ENCODE peak calls at places on chromosomes 2 and 18, in eight cellular contexts. F, P, S, J, M, W, Y and X are unnamed samples.

GRCh38 chr2:30721241-30721640 is 86.0 kb downstream of the CAPN13 start:
- DNase-seq in P (no peak), M (peak; percentile 34), S (no peak), J (no peak), Y (no peak), W (no peak), F (no peak), X (no peak)

GRCh38 chr18:44811586-44812125 is 131.0 kb downstream of the SETBP1 start:
- DNase-seq in J (no peak), M (no peak), F (no peak), P (no peak), Y (no peak), S (no peak), W (no peak), X (no peak)

GRCh38 chr2:44778221-44778654 is 163.3 kb upstream of the SIX3 start:
- DNase-seq in J (no peak), Y (no peak), F (peak; percentile 75), P (no peak), M (no peak), S (no peak), W (no peak), X (peak; percentile 90)

GRCh38 chr2:28736034-28736433 is 15.6 kb upstream of the PPP1CB start:
- DNase-seq in Y (no peak), F (no peak), W (peak; percentile 76), P (no peak), S (no peak), J (peak; percentile 89), M (peak; percentile 48), X (no peak)

GRCh38 chr2:144648837-144649485 is 129.0 kb upstream of the ZEB2 start:
- DNase-seq in W (no peak), M (no peak), J (no peak), S (no peak), P (no peak), F (no peak), Y (no peak), X (no peak)

GRCh38 chr18:11115268-11115667 is 34.1 kb downstream of the PIEZO2 start:
- DNase-seq in S (no peak), W (no peak), F (no peak), M (no peak), Y (no peak), J (no peak), P (no peak), X (no peak)

GRCh38 chr2:168190590-168191336 is 56.6 kb downstream of the STK39 start:
- DNase-seq in Y (no peak), W (no peak), M (no peak), J (no peak), P (no peak), F (no peak), S (no peak), X (no peak)

GRCh38 chr2:1620081-1620480 is 124.2 kb downstream of the PXDN start:
- DNase-seq in M (no peak), S (no peak), F (peak; percentile 30), P (no peak), W (no peak), J (no peak), Y (peak; percentile 36), X (no peak)

GRCh38 chr2:161992526-161992925 is 81.5 kb downstream of the DPP4 start:
- DNase-seq in M (no peak), S (no peak), W (no peak), F (no peak), Y (no peak), P (peak; percentile 92), J (no peak), X (no peak)

GRCh38 chr18:45590060-45590537 is 25.2 kb upstream of the SLC14A2 start:
- DNase-seq in P (no peak), Y (no peak), S (peak; percentile 44), W (no peak), J (no peak), M (no peak), F (no peak), X (peak; percentile 17)

GRCh38 chr2:222594679-222595078 is 61.2 kb downstream of the FARSB start:
- DNase-seq in J (no peak), P (no peak), Y (no peak), M (peak; percentile 67), S (no peak), F (no peak), W (no peak), X (no peak)

GRCh38 chr2:12116228-12116750 is 369.9 kb downstream of the LPIN1 start:
- DNase-seq in F (peak; percentile 83), W (no peak), J (no peak), Y (no peak), P (no peak), S (no peak), M (peak; percentile 74), X (no peak)

GRCh38 chr18:47413327-47413726 is 161.9 kb upstream of the SKOR2 start:
- DNase-seq in M (no peak), J (peak; percentile 38), W (no peak), F (no peak), P (no peak), Y (no peak), S (no peak), X (peak; percentile 13)

GRCh38 chr2:187091664-187092063 is 242.7 kb upstream of the ZSWIM2 start:
- DNase-seq in F (no peak), J (no peak), Y (no peak), M (no peak), S (no peak), W (no peak), P (no peak), X (no peak)

GRCh38 chr2:20223345-20224190 is 1.4 kb downstream of the SDC1 start:
- DNase-seq in J (peak; percentile 66), S (no peak), M (no peak), W (no peak), F (peak; percentile 81), Y (peak; percentile 86), P (no peak), X (peak; percentile 49)

GRCh38 chr2:45567974-45568789 is 42.9 kb downstream of the SRBD1 start:
- DNase-seq in F (no peak), S (no peak), M (no peak), J (no peak), P (peak; percentile 28), Y (no peak), W (no peak), X (peak; percentile 96)

GRCh38 chr2:46942143-46942526 is 26.5 kb upstream of the MCFD2 start:
- DNase-seq in W (peak; percentile 66), J (peak; percentile 50), P (peak; percentile 72), F (peak; percentile 93), S (peak; percentile 21), Y (peak; percentile 77), M (peak; percentile 86), X (no peak)

GRCh38 chr2:237012577-237013237 is 73.0 kb upstream of the COPS8 start:
- DNase-seq in S (no peak), J (no peak), F (no peak), P (no peak), Y (no peak), W (no peak), M (no peak), X (no peak)

GRCh38 chr2:172299741-172300140 is 127.6 kb upstream of the ITGA6 start:
- DNase-seq in S (no peak), M (no peak), P (no peak), J (no peak), Y (no peak), W (no peak), F (no peak), X (no peak)

GRCh38 chr2:160409480-160409879 is 84.1 kb downstream of the RBMS1 start:
- DNase-seq in J (no peak), P (no peak), W (no peak), F (no peak), M (no peak), S (no peak), Y (no peak), X (no peak)

GRCh38 chr2:239476029-239476756 is 75.4 kb upstream of the HDAC4 start:
- DNase-seq in M (no peak), J (no peak), W (no peak), S (no peak), F (peak; percentile 40), Y (peak; percentile 46), P (no peak), X (no peak)

GRCh38 chr2:189442468-189442867 is 1.2 kb downstream of the WDR75 start:
- DNase-seq in F (peak; percentile 64), J (no peak), M (no peak), Y (no peak), P (no peak), W (no peak), S (no peak), X (no peak)
- H3K4me3 ChIP-seq in F (peak overlapping the region; percentile 62), J (peak overlapping the region; percentile 75), M (no peak overlapping the region), Y (peak overlapping the region; percentile 92), P (peak overlapping the region; percentile 80), W (peak overlapping the region; percentile 82), S (no peak overlapping the region), X (peak overlapping the region; percentile 73)

GRCh38 chr2:98822301-98823164 is 91.6 kb upstream of the MGAT4A start:
- DNase-seq in J (peak; percentile 57), W (peak; percentile 52), S (no peak), M (peak; percentile 73), P (no peak), Y (peak; percentile 86), F (peak; percentile 94), X (no peak)
- TF ChIP-seq CTCF in J (no peak), W (peak; percentile 31), S (peak; percentile 3), M (no peak), P (no peak), Y (peak; percentile 15), F (peak; percentile 52), X (peak; percentile 31)

GRCh38 chr2:69157441-69157840 is 144.5 kb downstream of the ANTXR1 start:
- DNase-seq in W (no peak), F (no peak), S (no peak), M (no peak), P (no peak), J (no peak), Y (no peak), X (no peak)

GRCh38 chr2:69162121-69162520 is 149.1 kb downstream of the ANTXR1 start:
- DNase-seq in W (no peak), M (no peak), S (no peak), Y (no peak), J (no peak), P (no peak), F (no peak), X (no peak)

GRCh38 chr2:69156624-69157023 is 143.6 kb downstream of the ANTXR1 start:
- DNase-seq in S (no peak), J (no peak), P (no peak), W (no peak), F (no peak), Y (no peak), M (no peak), X (no peak)

GRCh38 chr2:69163109-69163508 is 150.1 kb downstream of the ANTXR1 start:
- DNase-seq in F (no peak), M (no peak), S (peak; percentile 34), Y (no peak), J (no peak), P (no peak), W (no peak), X (peak; percentile 23)

DNA sequence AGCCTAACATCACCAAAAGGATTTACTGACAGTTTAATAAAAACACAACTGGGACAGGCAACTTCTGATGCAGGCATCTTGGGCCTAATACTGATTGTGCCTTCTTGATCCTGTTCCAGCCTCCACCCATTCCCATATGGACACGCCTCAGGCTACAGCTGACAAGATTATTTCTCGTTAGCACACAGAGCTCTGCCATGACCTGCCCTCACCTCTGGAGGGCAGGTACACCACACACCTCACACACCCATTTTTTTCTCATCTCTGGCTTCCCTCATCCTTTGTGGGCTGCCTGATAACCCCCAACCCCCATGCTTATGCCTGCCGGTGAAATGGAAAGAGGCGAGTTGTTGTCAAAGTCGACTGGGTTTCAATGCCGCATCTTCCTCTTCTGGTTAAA is 147.0 kb downstream of the ANTXR1 start:
- DNase-seq in F (no peak), S (no peak), M (no peak), W (no peak), J (no peak), P (no peak), Y (no peak), X (no peak)
- H3K36me3 ChIP-seq in F (no peaks in the 10 kb centered on the region), S (peaks cover 24% of the 10 kb centered on the region), M (no peaks in the 10 kb centered on the region), W (no peaks in the 10 kb centered on the region), J (no peaks in the 10 kb centered on the region), P (peaks cover 14% of the 10 kb centered on the region), Y (no peaks in the 10 kb centered on the region), X (peaks cover 16% of the 10 kb centered on the region)

GRCh38 chr2:24350826-24351626 is 9.3 kb downstream of the ITSN2 start:
- DNase-seq in P (no peak), S (no peak), J (no peak), M (no peak), F (no peak), W (no peak), Y (no peak), X (no peak)
- H3K4me3 ChIP-seq in P (no peak overlapping the region), S (no peak overlapping the region), J (no peak overlapping the region), M (no peak overlapping the region), F (no peak overlapping the region), W (no peak overlapping the region), Y (no peak overlapping the region), X (no peak overlapping the region)